ENCODE peak calls at places on chromosomes 11 and 22, in six cellular contexts. L is HCT116, N is K562, Q is H1, G is HepG2, I is GM12878. F is an unnamed sample.

GRCh38 chr11:38448284-38448683 is 1850.2 kb upstream of the RAG2 start:
- DNase-seq in L (no peak), N (no peak), Q (no peak), G (no peak), I (no peak), F (no peak)

GRCh38 chr11:64409707-64410395 is 50.9 kb downstream of the RPS6KA4 start:
- DNase-seq in L (no peak), N (no peak), Q (no peak), G (no peak), I (no peak), F (no peak)

GRCh38 chr11:84580338-84580737 is 1046.8 kb downstream of the DLG2 start:
- DNase-seq in L (no peak), N (no peak), Q (no peak), G (no peak), I (no peak), F (no peak)

GRCh38 chr22:23245045-23245798 is 64.9 kb downstream of the BCR start:
- DNase-seq in L (no peak), N (peak), Q (no peak), G (no peak), I (no peak), F (no peak)

GRCh38 chr22:36776722-36777121 is 803 bp upstream of the IFT27 start:
- DNase-seq in L (no peak), N (no peak), Q (no peak), G (no peak), I (no peak), F (no peak)

GRCh38 chr11:42407379-42407778 is 904.4 kb upstream of the API5 start:
- DNase-seq in L (no peak), N (no peak), Q (peak), G (no peak), I (no peak), F (peak)

GRCh38 chr11:41281131-41281742 is 178.2 kb downstream of the LRRC4C start:
- DNase-seq in L (no peak), N (no peak), Q (no peak), G (no peak), I (no peak), F (no peak)

GRCh38 chr22:16824718-16825687 is at the start of gene XKR3:
- DNase-seq in L (no peak), N (no peak), Q (no peak), G (no peak), I (peak), F (no peak)

GRCh38 chr22:20864186-20864908 is 5.5 kb downstream of the SNAP29 start:
- DNase-seq in L (no peak), N (peak), Q (no peak), G (no peak), I (no peak), F (no peak)

GRCh38 chr11:86738615-86739014 is 61.7 kb upstream of the PRSS23 start:
- DNase-seq in L (no peak), N (peak), Q (no peak), G (no peak), I (no peak), F (no peak)

GRCh38 chr22:46368422-46368821 is 32.9 kb downstream of the TRMU start:
- DNase-seq in L (no peak), N (no peak), Q (no peak), G (no peak), I (no peak), F (no peak)

GRCh38 chr11:73410627-73411026 is 34.4 kb downstream of the RELT start:
- DNase-seq in L (no peak), N (no peak), Q (no peak), G (no peak), I (no peak), F (no peak)

GRCh38 chr11:82895437-82896091 is 4.7 kb downstream of the PRCP start:
- DNase-seq in L (no peak), N (no peak), Q (no peak), G (no peak), I (peak), F (no peak)

GRCh38 chr11:116072776-116073175 is 568.6 kb upstream of the CADM1 start:
- DNase-seq in L (no peak), N (peak), Q (no peak), G (no peak), I (no peak), F (peak)

GRCh38 chr11:69471329-69472052 is 10.0 kb upstream of the LINC01488 start:
- DNase-seq in L (no peak), N (no peak), Q (no peak), G (no peak), I (no peak), F (no peak)

GRCh38 chr22:17121235-17122195 is at the start of gene TMEM121B:
- DNase-seq in L (no peak), N (peak), Q (peak), G (no peak), I (no peak), F (peak)

GRCh38 chr11:64321533-64321932 is 3.6 kb downstream of the PRDX5 start:
- DNase-seq in L (no peak), N (no peak), Q (no peak), G (no peak), I (no peak), F (no peak)

GRCh38 chr11:119590651-119591308 is 138.2 kb downstream of the NECTIN1 start:
- DNase-seq in L (no peak), N (no peak), Q (no peak), G (no peak), I (no peak), F (no peak)

GRCh38 chr22:39209756-39210155 is 35.0 kb downstream of the PDGFB start:
- DNase-seq in L (no peak), N (no peak), Q (no peak), G (no peak), I (no peak), F (no peak)

DNA sequence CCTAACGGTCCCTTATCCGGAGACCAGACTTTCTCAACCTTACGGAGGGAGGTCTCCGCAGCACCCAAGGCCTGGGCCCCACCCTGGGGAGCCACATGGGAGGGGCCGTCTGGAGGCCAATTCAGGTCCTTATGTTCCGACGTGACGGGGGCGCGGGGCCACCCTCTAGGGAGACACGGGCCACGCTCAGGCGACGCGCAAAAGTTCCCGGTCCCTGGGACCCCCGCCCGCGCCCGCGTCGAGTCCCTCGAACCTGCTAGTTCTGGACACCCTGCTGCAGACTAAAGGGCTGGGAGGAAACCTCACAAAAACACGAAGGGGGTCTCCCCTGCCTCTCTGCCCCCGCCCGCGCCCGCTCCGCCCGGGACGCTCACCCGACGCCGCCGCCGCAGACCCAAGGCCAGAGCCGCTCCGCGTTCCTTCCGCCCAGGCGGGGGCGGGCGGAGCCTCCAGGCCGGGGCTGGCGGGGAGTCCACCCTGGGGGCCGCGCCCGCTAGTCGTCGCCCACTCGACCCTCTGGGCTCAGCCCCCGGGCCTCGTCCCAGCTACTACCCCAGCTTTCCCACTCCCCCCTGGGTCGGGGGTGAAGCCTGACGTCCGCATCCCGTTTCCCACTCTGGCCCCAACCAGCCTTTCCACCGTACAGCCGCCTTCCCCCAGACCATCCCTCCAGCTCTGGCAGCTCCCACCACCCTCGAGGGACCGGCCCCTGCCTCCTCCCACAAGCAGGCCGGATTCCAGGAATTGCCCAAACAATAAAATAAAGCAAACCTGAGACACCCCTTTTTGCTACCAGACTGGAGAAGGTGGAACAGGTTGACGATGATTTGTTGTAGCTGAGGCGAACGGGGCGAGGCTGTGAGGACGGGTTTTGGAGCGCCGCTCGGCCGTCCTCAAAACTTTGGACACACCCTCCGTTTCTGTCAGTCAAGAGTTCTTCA is 2.7 kb downstream of the RNH1 start:
- DNase-seq in L (no peak), N (peak), Q (no peak), G (no peak), I (no peak), F (no peak)
- TF ChIP-seq JUND in L (no peak), N (no peak), Q (no peak), G (no peak), I (no peak), F (no peak)

DNA sequence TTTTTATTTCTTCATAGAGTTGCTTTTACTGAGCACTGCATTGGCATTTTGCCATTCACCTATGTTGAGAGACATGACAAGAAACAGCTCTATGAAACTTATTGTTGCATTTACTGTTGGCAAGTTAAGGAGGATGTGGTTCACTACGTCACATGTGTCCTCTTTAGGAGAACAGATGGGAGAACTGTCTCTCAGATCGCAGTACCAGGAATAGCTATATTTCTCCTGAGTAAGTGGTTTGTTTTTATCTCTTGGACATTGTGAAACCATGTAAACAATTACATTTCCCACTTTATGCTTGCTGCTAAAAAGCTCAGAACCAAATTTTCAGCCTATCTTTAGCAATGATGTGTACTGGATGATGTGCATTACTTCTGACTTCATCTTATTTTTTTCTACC is 34.8 kb upstream of the PSMA1 start:
- DNase-seq in L (no peak), N (no peak), Q (no peak), G (no peak), I (no peak), F (no peak)
- TF ChIP-seq POLR2AphosphoS5 in L (no peak), N (no peak), Q (no peak), G (no peak), I (no peak), F (no peak)

GRCh38 chr22:24697671-24698082 is 76.8 kb downstream of the PIWIL3 start:
- DNase-seq in L (no peak), N (no peak), Q (no peak), G (no peak), I (no peak), F (no peak)

GRCh38 chr22:24697141-24697540 is 77.4 kb downstream of the PIWIL3 start:
- DNase-seq in L (no peak), N (no peak), Q (no peak), G (no peak), I (no peak), F (no peak)

GRCh38 chr22:24696551-24697001 is 77.9 kb downstream of the PIWIL3 start:
- DNase-seq in L (no peak), N (no peak), Q (no peak), G (no peak), I (no peak), F (no peak)

GRCh38 chr22:24699861-24700260 is 74.7 kb downstream of the PIWIL3 start:
- DNase-seq in L (no peak), N (no peak), Q (no peak), G (no peak), I (no peak), F (no peak)

DNA sequence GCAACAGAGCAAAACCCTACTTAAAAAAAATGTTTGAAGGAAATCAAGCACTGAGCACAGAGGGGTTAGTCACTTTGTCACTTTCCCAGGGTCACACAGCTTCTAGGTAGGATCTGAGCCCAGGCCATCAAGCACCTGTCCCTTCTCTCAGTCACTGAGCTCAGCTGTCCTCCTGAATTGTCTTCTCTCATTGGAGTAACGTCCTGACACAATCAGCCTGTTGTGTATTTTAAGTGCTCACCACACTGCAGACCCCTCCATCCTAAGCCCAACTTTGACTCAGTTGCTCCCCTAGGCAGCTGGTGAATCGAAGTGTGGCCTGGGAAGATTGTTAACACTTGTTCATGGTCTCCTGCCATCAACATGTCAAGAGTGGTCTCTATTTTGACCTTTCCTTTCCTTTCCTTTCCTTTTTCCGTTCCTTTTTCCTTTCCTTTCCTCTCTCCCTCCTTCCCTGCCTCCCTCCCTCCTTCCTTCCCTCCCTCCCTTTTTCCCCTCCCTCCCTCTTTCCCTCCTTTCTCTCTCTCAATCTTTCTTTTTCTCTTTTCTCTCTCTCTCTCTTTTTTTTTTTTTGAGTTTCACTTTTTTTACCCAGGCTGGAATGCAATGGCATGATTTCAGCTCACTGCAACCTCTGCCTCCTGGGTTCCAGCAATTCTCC is 76.1 kb downstream of the PIWIL3 start:
- DNase-seq in L (no peak), N (no peak), Q (no peak), G (no peak), I (no peak), F (no peak)
- TF ChIP-seq JUND in L (no peak), N (no peak), Q (no peak), G (no peak), I (no peak), F (no peak)

GRCh38 chr11:108111126-108111525 is 10.2 kb upstream of the ACAT1 start:
- DNase-seq in L (no peak), N (no peak), Q (no peak), G (no peak), I (no peak), F (no peak)

GRCh38 chr11:108121274-108122155 is at the start of gene ACAT1:
- DNase-seq in L (peak), N (peak), Q (peak), G (peak), I (peak), F (peak)

GRCh38 chr11:108112059-108112458 is 9.3 kb upstream of the ACAT1 start:
- DNase-seq in L (no peak), N (no peak), Q (no peak), G (no peak), I (no peak), F (no peak)

GRCh38 chr11:108117746-108118371 is 3.5 kb upstream of the ACAT1 start:
- DNase-seq in L (peak), N (peak), Q (no peak), G (peak), I (no peak), F (peak)

DNA sequence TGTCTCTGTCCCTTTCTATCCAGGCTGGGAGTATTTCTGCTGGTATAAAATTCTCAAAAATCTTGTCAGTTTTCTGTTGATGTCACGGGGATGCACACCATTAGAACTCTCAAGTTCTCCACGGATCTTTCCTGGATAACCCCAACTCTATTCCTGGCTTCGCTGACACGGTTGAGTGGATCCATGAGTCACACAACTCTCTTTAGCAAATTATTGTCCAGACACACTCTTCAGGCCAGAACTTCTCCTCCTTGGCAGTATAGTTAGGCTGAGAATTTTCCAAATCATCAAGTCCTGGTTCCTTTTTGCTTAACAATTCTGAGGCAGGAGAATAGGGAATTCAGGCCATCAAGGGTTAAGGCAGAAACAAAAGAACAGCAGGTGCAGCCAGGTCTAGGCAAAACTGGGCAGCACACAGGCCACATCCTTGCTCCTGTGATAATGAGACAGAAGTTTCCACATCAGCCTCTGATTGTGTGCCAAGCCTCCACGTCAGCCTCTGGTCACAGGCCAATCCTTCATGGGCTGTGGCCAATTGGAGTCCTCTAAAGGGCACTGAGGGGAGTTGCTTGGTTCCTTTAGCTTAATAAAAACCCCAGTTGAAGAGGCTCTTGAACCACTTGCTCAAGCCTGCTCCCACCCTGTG is 5.7 kb upstream of the ACAT1 start:
- DNase-seq in L (no peak), N (no peak), Q (no peak), G (no peak), I (no peak), F (no peak)
- TF ChIP-seq POLR2AphosphoS5 in L (no peak), N (no peak), Q (no peak), G (no peak), I (no peak), F (no peak)

GRCh38 chr11:118341749-118342489 is 586 bp downstream of the CD3D start:
- DNase-seq in L (no peak), N (no peak), Q (no peak), G (peak), I (no peak), F (no peak)

GRCh38 chr11:118339281-118340045 is 3.0 kb downstream of the CD3D start:
- DNase-seq in L (no peak), N (peak), Q (no peak), G (no peak), I (no peak), F (no peak)

GRCh38 chr11:118342503-118343161 is at the start of gene CD3D:
- DNase-seq in L (no peak), N (peak), Q (no peak), G (peak), I (no peak), F (no peak)

GRCh38 chr11:118338637-118339061 is 3.9 kb downstream of the CD3D start:
- DNase-seq in L (no peak), N (peak), Q (no peak), G (peak), I (no peak), F (no peak)

GRCh38 chr11:118340437-118340836 is 2.1 kb downstream of the CD3D start:
- DNase-seq in L (no peak), N (no peak), Q (no peak), G (no peak), I (no peak), F (no peak)
- TF ChIP-seq JUND in L (no peak), N (no peak), Q (no peak), G (no peak), I (no peak), F (no peak)

DNA sequence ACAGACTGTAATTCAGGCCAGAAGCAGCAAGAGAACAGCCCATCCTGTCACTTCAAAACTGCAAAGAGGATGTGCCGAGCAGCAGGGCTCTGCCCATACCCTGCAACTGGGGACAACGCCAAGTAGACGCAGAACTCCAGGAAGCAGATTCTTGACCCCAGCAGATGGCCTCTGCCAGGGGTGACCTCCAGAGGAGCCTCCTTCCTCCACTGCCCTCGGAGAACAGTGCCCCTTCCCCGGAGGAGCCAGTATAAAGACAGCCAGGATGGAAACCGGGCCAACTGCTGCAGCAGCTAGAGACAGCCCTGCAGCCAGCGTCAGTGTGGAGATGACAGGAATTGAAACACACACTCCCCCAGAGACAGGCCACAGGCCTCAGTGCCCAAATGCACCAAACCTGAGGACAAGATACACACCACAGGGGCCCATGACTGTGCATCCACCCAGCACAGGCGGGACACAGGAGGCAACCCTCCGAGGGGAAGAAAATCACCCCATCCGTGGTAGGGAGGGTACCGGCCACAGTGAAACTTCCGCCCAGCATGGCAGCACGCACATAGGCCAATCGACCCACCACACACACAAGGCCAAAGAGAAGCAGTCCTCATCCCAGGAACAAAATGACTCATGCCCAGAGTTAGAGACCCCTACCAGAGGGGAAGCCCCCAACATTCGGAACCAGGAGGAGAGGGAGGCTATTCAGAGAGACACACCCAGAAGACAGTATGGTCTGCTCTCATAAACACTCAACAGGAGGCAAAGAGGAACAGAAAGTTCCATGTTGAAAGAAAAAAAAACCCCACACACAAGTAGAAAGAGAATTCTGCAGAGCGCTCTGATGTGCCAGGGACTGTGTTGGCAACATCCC is 5.6 kb downstream of the AHNAK start:
- DNase-seq in L (no peak), N (no peak), Q (no peak), G (no peak), I (peak), F (no peak)
- TF ChIP-seq POLR2AphosphoS5 in L (no peak), N (no peak), Q (no peak), G (no peak), I (no peak), F (no peak)

GRCh38 chr22:27113211-27114030 is 456.0 kb downstream of the MIAT start:
- DNase-seq in L (peak), N (no peak), Q (no peak), G (peak), I (no peak), F (no peak)
- TF ChIP-seq JUND in L (peak), N (no peak), Q (no peak), G (peak), I (no peak), F (peak)